ENCODE peak calls at places on chromosomes 13 and 19, in ten cellular contexts. H, S, E, Z, I, X, Q, B, U and W are unnamed samples.

GRCh38 chr13:50319603-50320296 is 304.5 kb downstream of the KCNRG start:
- DNase-seq in E (no peak), Q (no peak), Z (no peak), H (no peak), I (peak), B (peak), U (no peak), X (no peak), S (no peak), W (peak)

GRCh38 chr19:47109177-47109540 is 4.4 kb downstream of the ZC3H4 start:
- DNase-seq in U (no peak), H (no peak), E (no peak), S (no peak), Q (no peak), B (no peak), Z (no peak), X (no peak), I (no peak), W (no peak)

GRCh38 chr13:40344270-40345148 is 321.9 kb downstream of the FOXO1 start:
- DNase-seq in H (no peak), Q (no peak), I (no peak), Z (no peak), X (no peak), E (peak), U (no peak), S (no peak), B (no peak), W (no peak)

GRCh38 chr13:24308068-24308445 is 1.3 kb upstream of the C1QTNF9 start:
- DNase-seq in S (no peak), B (no peak), U (no peak), Q (no peak), Z (no peak), H (no peak), I (no peak), E (no peak), X (no peak), W (no peak)

GRCh38 chr19:44345969-44346368 is 10.5 kb downstream of the ZNF112 start:
- DNase-seq in H (no peak), X (no peak), E (no peak), I (no peak), U (no peak), S (no peak), Z (no peak), Q (no peak), B (no peak), W (no peak)

GRCh38 chr19:13726323-13726722 is 38.0 kb upstream of the MRI1 start:
- DNase-seq in Q (no peak), H (no peak), E (no peak), S (no peak), Z (no peak), B (no peak), I (no peak), U (no peak), X (no peak), W (no peak)

GRCh38 chr13:25462301-25463125 is 90.7 kb downstream of the ATP8A2 start:
- DNase-seq in S (no peak), Q (no peak), H (no peak), Z (no peak), U (no peak), X (no peak), E (no peak), B (no peak), I (no peak), W (no peak)

GRCh38 chr19:33832633-33833032 is 36.0 kb downstream of the KCTD15 start:
- DNase-seq in Q (no peak), S (no peak), B (no peak), U (no peak), I (no peak), Z (no peak), E (no peak), X (no peak), H (no peak), W (no peak)

GRCh38 chr19:12195501-12195860 is 32.6 kb downstream of the ZNF136 start:
- DNase-seq in I (no peak), Z (peak), U (no peak), S (no peak), Q (no peak), B (no peak), X (no peak), H (no peak), E (no peak), W (no peak)

GRCh38 chr19:16309653-16310052 is 15.0 kb upstream of the KLF2 start:
- DNase-seq in I (no peak), Q (no peak), U (no peak), H (no peak), B (no peak), Z (no peak), S (no peak), X (no peak), E (no peak), W (no peak)

GRCh38 chr19:55131421-55131820 is 14.0 kb upstream of the PPP1R12C start:
- DNase-seq in X (no peak), E (no peak), Q (no peak), Z (no peak), H (no peak), B (no peak), U (no peak), I (no peak), S (no peak), W (no peak)

GRCh38 chr13:64078025-64078424 is 2662.4 kb upstream of the PCDH20 start:
- DNase-seq in H (no peak), U (no peak), B (no peak), E (peak), Z (no peak), Q (no peak), S (no peak), X (no peak), I (no peak), W (no peak)

GRCh38 chr19:55391702-55392615 is 6.2 kb downstream of the RPL28 start:
- DNase-seq in S (no peak), U (no peak), B (peak), Q (no peak), H (no peak), E (no peak), X (no peak), Z (peak), I (no peak), W (no peak)

GRCh38 chr13:109196896-109197295 is 567.5 kb downstream of the MYO16 start:
- DNase-seq in X (no peak), H (no peak), B (no peak), Z (peak), U (no peak), Q (no peak), E (no peak), S (no peak), I (no peak), W (no peak)

GRCh38 chr19:49766938-49767315 is at the start of gene AP2A1:
- DNase-seq in S (no peak), H (no peak), I (no peak), Z (no peak), Q (no peak), E (no peak), B (no peak), U (no peak), X (no peak), W (no peak)

GRCh38 chr13:87677334-87678234 is 6.4 kb downstream of the SLITRK5 start:
- DNase-seq in Q (no peak), H (no peak), B (peak), E (no peak), Z (peak), S (peak), I (no peak), U (no peak), X (no peak), W (no peak)

GRCh38 chr13:40318366-40318765 is 348.1 kb downstream of the FOXO1 start:
- DNase-seq in S (peak), E (no peak), X (no peak), I (peak), B (no peak), Q (no peak), H (no peak), Z (no peak), U (no peak), W (no peak)

GRCh38 chr19:39390460-39390758 is 497 bp downstream of the PAF1 start:
- DNase-seq in I (no peak), X (no peak), H (no peak), E (no peak), Q (peak), B (no peak), U (no peak), S (no peak), Z (no peak), W (no peak)

GRCh38 chr13:42671502-42671901 is 97.5 kb downstream of the TNFSF11 start:
- DNase-seq in X (no peak), Z (no peak), S (no peak), I (no peak), H (no peak), Q (no peak), B (no peak), U (no peak), E (no peak), W (no peak)

GRCh38 chr19:40594251-40594650 is 6.9 kb upstream of the LTBP4 start:
- DNase-seq in H (no peak), U (no peak), X (no peak), Z (peak), I (no peak), Q (no peak), B (no peak), E (no peak), S (no peak), W (no peak)

GRCh38 chr19:13330285-13330684 is 176.0 kb downstream of the CACNA1A start:
- DNase-seq in Z (no peak), I (no peak), H (no peak), X (no peak), U (no peak), B (no peak), E (no peak), S (no peak), Q (no peak), W (no peak)

GRCh38 chr13:45527699-45528462 is 63.1 kb downstream of the COG3 start:
- DNase-seq in U (no peak), S (no peak), X (no peak), E (no peak), Z (no peak), I (no peak), Q (no peak), B (no peak), H (no peak), W (peak)

GRCh38 chr19:23943411-23943810 is 28.7 kb downstream of the ZNF726 start:
- DNase-seq in E (no peak), I (no peak), U (no peak), X (no peak), S (no peak), Q (no peak), H (no peak), B (no peak), Z (no peak), W (no peak)

GRCh38 chr13:80574113-80574512 is 233.2 kb upstream of the SPRY2 start:
- DNase-seq in I (no peak), E (no peak), Z (no peak), S (no peak), B (no peak), X (no peak), Q (no peak), H (no peak), U (no peak), W (no peak)

GRCh38 chr13:111409413-111409812 is 89.0 kb downstream of the TEX29 start:
- DNase-seq in Z (no peak), B (no peak), I (no peak), X (no peak), E (no peak), S (no peak), H (no peak), U (no peak), Q (no peak), W (no peak)